ENCODE peak calls at places on chromosome 22, in seven cellular contexts. V is uterus; M is CD4-positive, alpha-beta memory T cell; O is RWPE2; J is ovary; X is mucosa of descending colon; C is SK-N-SH. F is an unnamed sample.
A peak's percentile ranks its signal among the peaks of the same experiment; 100 is the strongest.

GRCh38 chr22:49404020-49404419 is 423.7 kb downstream of the BRD1 start:
- DNase-seq in V (no peak), X (peak; percentile 23), M (no peak), J (no peak), C (no peak), O (no peak), F (no peak)

GRCh38 chr22:25777870-25778269 is 35.9 kb downstream of the MYO18B start:
- DNase-seq in M (no peak), J (no peak), V (no peak), O (no peak), X (no peak), C (peak; percentile 74), F (no peak)

GRCh38 chr22:25448435-25449051 is 115.9 kb upstream of the GRK3 start:
- DNase-seq in M (no peak), V (no peak), J (no peak), X (no peak), O (no peak), C (peak; percentile 41), F (no peak)

GRCh38 chr22:38799265-38800002 is 5.5 kb upstream of the DNAL4 start:
- DNase-seq in X (no peak), M (no peak), O (no peak), J (no peak), V (no peak), C (no peak), F (no peak)

GRCh38 chr22:47164514-47165337 is 402.3 kb downstream of the TBC1D22A start:
- DNase-seq in V (peak; percentile 9), C (no peak), X (no peak), M (no peak), J (peak; percentile 12), O (no peak), F (peak; percentile 8)

GRCh38 chr22:49010086-49010863 is 817.4 kb downstream of the BRD1 start:
- DNase-seq in M (no peak), C (peak; percentile 17), J (peak; percentile 17), O (no peak), X (peak; percentile 17), V (no peak), F (no peak)

GRCh38 chr22:26529345-26529744 is 17.1 kb upstream of the TFIP11 start:
- DNase-seq in M (no peak), X (no peak), V (no peak), C (no peak), O (no peak), J (no peak), F (peak; percentile 65)

GRCh38 chr22:49760280-49760629 is 67.4 kb downstream of the BRD1 start:
- DNase-seq in M (no peak), X (no peak), V (no peak), J (no peak), C (no peak), O (no peak), F (no peak)

GRCh38 chr22:27387561-27387960 is 414.0 kb downstream of the MN1 start:
- DNase-seq in X (no peak), M (no peak), C (no peak), V (no peak), J (no peak), O (no peak), F (no peak)

GRCh38 chr22:39252461-39253391 is 7.9 kb upstream of the PDGFB start:
- DNase-seq in C (no peak), J (no peak), X (no peak), O (no peak), V (no peak), M (no peak), F (peak; percentile 72)

GRCh38 chr22:48941903-48942625 is 885.6 kb downstream of the BRD1 start:
- DNase-seq in C (no peak), M (no peak), O (no peak), X (no peak), V (no peak), J (no peak), F (no peak)

DNA sequence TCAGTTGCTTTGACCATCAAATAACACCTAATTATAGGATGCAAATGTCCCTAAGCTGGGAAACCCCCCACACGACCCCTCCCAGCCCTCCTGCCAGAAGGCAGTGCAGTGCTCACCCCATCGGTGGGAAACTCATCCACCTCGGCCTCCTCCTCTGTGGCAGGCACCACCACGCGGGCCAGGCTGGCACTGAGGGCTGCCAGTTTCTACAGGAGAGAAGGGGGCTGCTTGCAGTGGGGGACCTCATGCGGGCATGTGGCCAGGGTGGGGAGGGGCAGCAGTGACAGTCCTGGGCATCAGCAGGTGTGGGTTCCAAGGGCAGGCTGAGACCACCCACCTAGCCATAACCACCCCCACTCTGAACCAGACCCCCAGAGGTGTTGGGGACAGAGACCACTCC is 6.4 kb upstream of the GAL3ST1 start:
- DNase-seq in J (no peak), C (no peak), M (no peak), X (no peak), O (no peak), V (no peak), F (no peak)
- H3K36me3 ChIP-seq in J (peaks cover 5% of the 10 kb centered on the region), C (peaks cover 91% of the 10 kb centered on the region), M (peaks cover 96% of the 10 kb centered on the region), X (peaks cover 15% of the 10 kb centered on the region), O (peaks cover 91% of the 10 kb centered on the region), V (no peaks in the 10 kb centered on the region), F (peaks cover 92% of the 10 kb centered on the region)

DNA sequence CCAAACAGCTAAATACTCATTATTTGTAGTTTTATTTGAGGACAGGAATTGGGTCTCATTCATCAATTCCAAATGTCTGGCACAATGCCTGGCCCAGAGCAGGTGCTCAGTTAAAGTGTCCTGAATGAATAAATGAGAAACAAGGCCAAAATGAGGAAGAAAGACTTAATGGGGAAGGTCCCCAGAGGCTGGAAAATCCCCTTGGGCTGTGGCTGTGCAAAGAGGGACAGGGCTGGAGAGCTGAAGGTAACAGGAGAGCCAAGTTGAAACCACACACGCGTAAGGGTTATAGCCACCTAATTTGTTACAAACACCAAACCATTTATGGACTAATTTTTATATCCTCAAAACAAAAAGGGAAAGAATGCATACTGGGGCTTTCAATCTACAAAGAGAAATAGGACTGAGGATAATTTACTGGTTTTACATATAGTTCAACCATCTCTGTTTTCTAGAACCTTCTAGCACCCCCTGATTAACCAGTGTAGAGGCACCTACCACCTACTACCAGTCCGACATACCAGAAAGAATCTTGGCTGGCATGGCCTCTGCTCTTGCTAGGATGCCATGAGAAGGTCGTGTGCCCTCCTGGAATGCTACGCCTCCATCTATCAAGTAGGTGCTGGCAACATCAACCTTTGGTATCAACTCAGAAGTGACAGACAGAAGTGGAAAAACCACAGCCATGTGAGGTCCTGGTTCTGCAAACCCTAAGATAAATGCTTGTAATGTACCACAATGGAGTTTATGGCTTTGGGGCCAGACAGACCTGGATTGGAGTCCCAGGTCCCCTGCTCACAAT is 28.4 kb downstream of the MYH9 start:
- DNase-seq in V (no peak), X (peak; percentile 44), C (no peak), M (peak; percentile 63), O (no peak), J (no peak), F (no peak)
- H3K36me3 ChIP-seq in V (no peaks in the 10 kb centered on the region), X (no peaks in the 10 kb centered on the region), C (peaks cover 5% of the 10 kb centered on the region), M (no peaks in the 10 kb centered on the region), O (peaks cover 95% of the 10 kb centered on the region), J (no peaks in the 10 kb centered on the region), F (no peaks in the 10 kb centered on the region)

GRCh38 chr22:35422145-35422544 is 22.2 kb downstream of the MCM5 start:
- DNase-seq in J (no peak), C (no peak), V (no peak), X (no peak), O (no peak), M (no peak), F (no peak)
- H3K36me3 ChIP-seq in J (no peaks in the 10 kb centered on the region), C (peaks cover 45% of the 10 kb centered on the region), V (no peaks in the 10 kb centered on the region), X (peaks cover 3% of the 10 kb centered on the region), O (peaks cover 91% of the 10 kb centered on the region), M (peaks cover 45% of the 10 kb centered on the region), F (no peaks in the 10 kb centered on the region)

GRCh38 chr22:30582788-30583575 is 8.5 kb upstream of the GAL3ST1 start:
- DNase-seq in C (no peak), O (no peak), X (no peak), V (no peak), M (no peak), J (no peak), F (no peak)

GRCh38 chr22:30586414-30586813 is 5.3 kb downstream of the PES1 start:
- DNase-seq in M (no peak), C (no peak), V (no peak), J (no peak), X (no peak), O (no peak), F (no peak)

GRCh38 chr22:30582051-30582450 is 7.6 kb upstream of the GAL3ST1 start:
- DNase-seq in J (no peak), X (no peak), V (no peak), M (no peak), C (no peak), O (no peak), F (no peak)

GRCh38 chr22:30578481-30578880 is 4.0 kb upstream of the GAL3ST1 start:
- DNase-seq in X (no peak), J (no peak), M (no peak), V (no peak), C (no peak), O (no peak), F (no peak)

DNA sequence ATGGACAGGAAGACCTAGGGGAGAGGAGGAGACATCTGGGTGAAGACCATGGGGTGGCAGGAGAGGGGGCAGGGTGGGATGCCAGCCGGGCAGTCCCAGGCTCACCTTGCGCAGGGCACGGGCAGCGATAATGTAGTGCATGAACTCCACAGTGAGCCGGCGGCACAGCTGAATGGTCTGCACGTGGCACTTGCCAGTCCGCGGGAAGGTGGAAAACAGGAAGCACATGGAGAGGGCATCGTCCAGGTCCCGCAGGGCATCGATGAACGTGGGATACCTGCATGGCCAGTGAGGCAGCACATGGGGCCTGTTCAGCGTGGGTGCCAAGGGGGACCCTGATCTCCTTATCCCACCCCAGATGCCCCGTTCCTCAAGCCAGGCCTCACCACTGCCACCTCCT is 7.3 kb downstream of the PES1 start:
- DNase-seq in M (no peak), X (no peak), J (no peak), O (no peak), V (no peak), C (no peak), F (no peak)
- H3K36me3 ChIP-seq in M (peaks cover 88% of the 10 kb centered on the region), X (peaks cover 23% of the 10 kb centered on the region), J (peaks cover 5% of the 10 kb centered on the region), O (peaks cover 94% of the 10 kb centered on the region), V (no peaks in the 10 kb centered on the region), C (peaks cover 93% of the 10 kb centered on the region), F (peaks cover 67% of the 10 kb centered on the region)

GRCh38 chr22:40258463-40259046 is 80.8 kb downstream of the TNRC6B start:
- DNase-seq in C (no peak), J (no peak), V (no peak), X (no peak), M (peak; percentile 58), O (no peak), F (no peak)
- H3K36me3 ChIP-seq in C (no peaks in the 10 kb centered on the region), J (no peaks in the 10 kb centered on the region), V (no peaks in the 10 kb centered on the region), X (no peaks in the 10 kb centered on the region), M (peaks cover 12% of the 10 kb centered on the region), O (peaks cover 21% of the 10 kb centered on the region), F (no peaks in the 10 kb centered on the region)

GRCh38 chr22:19343470-19343869 is 52.0 kb upstream of the CLTCL1 start:
- DNase-seq in J (no peak), C (no peak), X (no peak), M (no peak), O (no peak), V (no peak), F (no peak)
- H3K36me3 ChIP-seq in J (no peaks in the 10 kb centered on the region), C (peaks cover 17% of the 10 kb centered on the region), X (no peaks in the 10 kb centered on the region), M (peaks cover 21% of the 10 kb centered on the region), O (peaks cover 77% of the 10 kb centered on the region), V (no peaks in the 10 kb centered on the region), F (no peaks in the 10 kb centered on the region)

GRCh38 chr22:21937041-21937820 is 15.4 kb downstream of the PPM1F start:
- DNase-seq in M (no peak), X (peak; percentile 72), O (no peak), V (no peak), C (no peak), J (no peak), F (peak; percentile 74)
- H3K36me3 ChIP-seq in M (peaks cover 11% of the 10 kb centered on the region), X (no peaks in the 10 kb centered on the region), O (peaks cover 44% of the 10 kb centered on the region), V (no peaks in the 10 kb centered on the region), C (peaks cover 29% of the 10 kb centered on the region), J (no peaks in the 10 kb centered on the region), F (peaks cover 16% of the 10 kb centered on the region)